ENCODE peak calls at places on chromosomes 12 and 14, in six cellular contexts. F, I, K, L, T and J are unnamed samples.

GRCh38 chr14:96502621-96503251 is 554 bp downstream of the PAPOLA start:
- DNase-seq in K (peak), F (peak), T (peak), I (peak), L (peak), J (peak)

GRCh38 chr12:53217049-53217929 is 10.2 kb upstream of the ITGB7 start:
- DNase-seq in F (peak), I (peak), L (no peak), T (no peak), K (no peak), J (peak)

GRCh38 chr12:88093573-88093972 is 48.3 kb downstream of the CEP290 start:
- DNase-seq in K (no peak), L (no peak), I (no peak), T (no peak), F (no peak), J (no peak)

GRCh38 chr12:119705182-119705581 is 37.2 kb downstream of the PRKAB1 start:
- DNase-seq in I (no peak), L (no peak), K (no peak), T (no peak), F (no peak), J (no peak)

GRCh38 chr14:75995372-75996041 is 9.9 kb downstream of the IFT43 start:
- DNase-seq in F (no peak), K (no peak), L (peak), T (peak), I (peak), J (no peak)

GRCh38 chr14:80637726-80638619 is 303.6 kb downstream of the CEP128 start:
- DNase-seq in K (no peak), F (no peak), I (no peak), L (no peak), T (no peak), J (no peak)

GRCh38 chr12:104510873-104511243 is 54.1 kb downstream of the CHST11 start:
- DNase-seq in I (no peak), F (no peak), T (no peak), L (no peak), K (no peak), J (no peak)

GRCh38 chr12:68803948-68804653 is 3.9 kb upstream of the MDM2 start:
- DNase-seq in L (no peak), I (no peak), K (no peak), F (no peak), T (no peak), J (no peak)

GRCh38 chr14:105165761-105166485 is 2.7 kb downstream of the JAG2 start:
- DNase-seq in L (no peak), F (no peak), K (no peak), I (no peak), T (no peak), J (peak)

GRCh38 chr12:38159591-38160317 is 156.8 kb upstream of the ALG10B start:
- DNase-seq in I (no peak), T (no peak), K (no peak), F (no peak), L (no peak), J (no peak)

GRCh38 chr12:28869197-28869596 is 279.9 kb upstream of the FAR2 start:
- DNase-seq in F (no peak), T (no peak), K (no peak), I (peak), L (no peak), J (no peak)

GRCh38 chr12:117845271-117845904 is 123.4 kb downstream of the KSR2 start:
- DNase-seq in K (no peak), I (no peak), L (no peak), T (no peak), F (no peak), J (no peak)

GRCh38 chr12:95262808-95263207 is 45.2 kb downstream of the VEZT start:
- DNase-seq in L (no peak), K (no peak), T (no peak), I (peak), F (no peak), J (no peak)

GRCh38 chr12:91899056-91899455 is 246.6 kb downstream of the BTG1 start:
- DNase-seq in F (no peak), T (no peak), L (no peak), K (no peak), I (no peak), J (no peak)

GRCh38 chr14:54686219-54686870 is 119.4 kb downstream of the SAMD4A start:
- DNase-seq in L (peak), I (peak), T (peak), K (no peak), F (no peak), J (peak)

GRCh38 chr14:35374273-35374681 is 30.3 kb downstream of the NFKBIA start:
- DNase-seq in F (peak), K (no peak), L (peak), I (peak), T (peak), J (peak)

DNA sequence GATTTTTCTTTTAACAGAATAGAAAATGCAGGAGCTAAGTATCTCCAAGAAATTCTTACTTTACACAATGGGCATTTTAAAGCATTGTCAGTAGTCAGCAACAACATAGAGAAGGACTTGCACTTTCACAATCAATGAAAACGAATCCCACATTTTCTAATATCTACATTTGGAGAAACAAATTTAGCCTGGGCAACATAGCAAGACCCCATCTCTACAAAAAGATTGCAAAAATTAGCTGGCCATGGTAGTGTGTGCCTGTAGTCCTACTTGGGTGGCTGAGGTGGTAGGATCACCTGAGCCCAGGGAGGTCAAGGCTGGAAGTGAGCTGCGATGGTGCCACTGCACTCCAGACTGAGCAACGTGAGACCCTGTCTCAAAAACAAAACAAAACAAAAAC is 30.6 kb upstream of the C2CD5 start:
- DNase-seq in F (no peak), L (no peak), K (no peak), T (no peak), I (no peak), J (no peak)
- TF ChIP-seq CTCF in F (no peak), L (no peak), K (no peak), T (no peak), I (no peak), J (no peak)

DNA sequence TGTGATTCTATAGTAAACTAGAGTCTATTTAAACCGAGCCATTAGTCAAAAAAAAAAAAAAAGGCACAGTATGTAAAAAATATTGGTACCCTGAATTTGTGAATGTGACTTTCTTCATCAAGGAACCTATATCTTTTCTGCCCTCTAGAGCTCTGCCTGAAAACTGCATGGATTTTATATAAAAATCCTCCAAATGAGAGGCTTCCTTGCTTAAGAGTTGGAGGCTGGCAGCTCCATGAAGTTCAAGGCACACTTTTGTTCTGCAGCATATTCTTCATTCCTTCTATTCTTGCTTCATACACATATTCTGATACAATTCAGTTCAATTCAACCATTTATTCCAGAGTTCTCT is 23.1 kb upstream of the NKX2-8 start:
- DNase-seq in K (no peak), I (no peak), T (no peak), L (no peak), F (no peak), J (peak)
- TF ChIP-seq CTCF in K (no peak), I (peak), T (no peak), L (no peak), F (no peak), J (no peak)

GRCh38 chr12:56565510-56566101 is 44.0 kb downstream of the RBMS2 start:
- DNase-seq in F (peak), K (no peak), T (peak), L (peak), I (peak), J (no peak)
- TF ChIP-seq CTCF in F (no peak), K (no peak), T (no peak), L (no peak), I (no peak), J (no peak)

GRCh38 chr12:54389139-54389508 is 4.6 kb upstream of the ZNF385A start:
- DNase-seq in I (no peak), L (no peak), K (no peak), F (no peak), T (no peak), J (no peak)

GRCh38 chr12:54390176-54390667 is 5.7 kb upstream of the ZNF385A start:
- DNase-seq in F (no peak), I (no peak), T (no peak), K (no peak), L (no peak), J (peak)

GRCh38 chr12:54389536-54390175 is 5.1 kb upstream of the ZNF385A start:
- DNase-seq in L (no peak), F (no peak), I (no peak), K (no peak), T (no peak), J (no peak)

GRCh38 chr12:54392485-54393349 is 8.2 kb upstream of the ZNF385A start:
- DNase-seq in I (no peak), K (no peak), L (no peak), F (no peak), T (no peak), J (peak)

DNA sequence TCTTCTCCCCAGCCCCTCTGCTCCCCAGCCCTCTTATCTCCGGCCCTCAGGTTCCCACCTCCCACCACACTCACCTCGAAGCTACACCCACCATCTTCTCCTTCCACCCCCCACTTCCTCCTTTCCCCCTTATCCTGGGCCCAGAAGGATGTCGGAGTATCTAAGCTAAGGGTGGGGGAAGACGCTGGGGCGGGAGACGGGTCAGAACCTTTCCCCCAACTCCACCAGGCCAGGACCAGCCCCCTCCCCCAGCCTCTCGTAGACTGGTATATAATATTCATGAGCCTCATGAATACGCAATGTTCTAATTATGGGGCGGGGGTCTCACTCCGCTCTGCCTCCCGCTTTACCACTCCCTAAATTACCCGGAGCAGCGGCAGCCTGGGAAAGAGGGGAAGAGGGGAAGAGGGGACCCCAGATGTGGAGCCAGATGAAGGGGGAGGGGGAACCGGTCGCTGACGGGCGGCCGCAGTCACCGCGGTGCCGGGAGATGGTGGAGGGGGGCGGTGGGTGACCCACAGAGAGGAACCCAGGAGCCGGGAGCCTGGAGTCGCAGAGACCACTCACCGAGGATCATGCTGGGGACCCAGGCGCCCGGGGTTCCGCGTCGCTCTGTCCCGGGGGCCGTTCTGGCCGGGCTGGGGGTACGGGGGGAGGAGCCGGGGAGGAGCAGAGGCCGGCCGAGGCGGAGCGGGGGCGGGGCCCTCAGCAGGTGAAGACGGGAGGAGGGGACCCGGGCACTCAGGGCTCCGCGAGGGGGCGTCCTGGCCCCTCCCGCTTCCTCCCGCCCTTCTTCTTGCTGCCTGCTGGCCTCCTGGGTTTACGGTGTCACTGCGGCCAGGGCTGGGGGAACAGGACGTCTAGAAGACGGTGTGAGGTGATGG is 6.4 kb upstream of the ZNF385A start:
- DNase-seq in I (no peak), K (peak), F (peak), L (peak), T (no peak), J (no peak)
- TF ChIP-seq CTCF in I (no peak), K (no peak), F (no peak), L (no peak), T (no peak), J (no peak)